ENCODE peak calls at places on chromosomes 6 and 20, in nine cellular contexts. One of them, this sample, is unnamed. For H3K4me1, the result is how much of the 10 kb centered on the place peaks cover.

GRCh38 chr6:25418463-25419052 is 139.4 kb downstream of the CARMIL1 start:
- DNase-seq in adrenal gland: no peak
- DNase-seq in stomach: no peak
- DNase-seq in heart left ventricle: no peak
- DNase-seq in heart right ventricle: no peak
- DNase-seq in lower lobe of right lung: no peak
- DNase-seq in tibial artery: no peak
- DNase-seq in psoas muscle: no peak
- DNase-seq in endothelial cell of umbilical vein: no peak
- DNase-seq in this sample: no peak

GRCh38 chr6:71391126-71391525 is 102.5 kb downstream of the OGFRL1 start:
- DNase-seq in tibial artery: no peak
- DNase-seq in heart left ventricle: no peak
- DNase-seq in heart right ventricle: no peak
- DNase-seq in endothelial cell of umbilical vein: no peak
- DNase-seq in stomach: no peak
- DNase-seq in lower lobe of right lung: no peak
- DNase-seq in adrenal gland: no peak
- DNase-seq in psoas muscle: no peak
- DNase-seq in this sample: no peak

GRCh38 chr20:20710847-20711315 is 1.6 kb downstream of the RALGAPA2 start:
- DNase-seq in psoas muscle: no peak
- DNase-seq in lower lobe of right lung: peak
- DNase-seq in stomach: peak
- DNase-seq in heart left ventricle: no peak
- DNase-seq in tibial artery: no peak
- DNase-seq in endothelial cell of umbilical vein: peak
- DNase-seq in adrenal gland: no peak
- DNase-seq in heart right ventricle: no peak
- DNase-seq in this sample: peak

GRCh38 chr6:22877946-22878705 is 308.8 kb downstream of the HDGFL1 start:
- DNase-seq in heart left ventricle: no peak
- DNase-seq in psoas muscle: no peak
- DNase-seq in tibial artery: no peak
- DNase-seq in heart right ventricle: no peak
- DNase-seq in stomach: no peak
- DNase-seq in adrenal gland: no peak
- DNase-seq in endothelial cell of umbilical vein: no peak
- DNase-seq in lower lobe of right lung: no peak
- DNase-seq in this sample: no peak

GRCh38 chr6:89295981-89296380 is 19.1 kb downstream of the GABRR2 start:
- DNase-seq in heart left ventricle: no peak
- DNase-seq in psoas muscle: no peak
- DNase-seq in stomach: no peak
- DNase-seq in adrenal gland: no peak
- DNase-seq in tibial artery: no peak
- DNase-seq in heart right ventricle: no peak
- DNase-seq in endothelial cell of umbilical vein: no peak
- DNase-seq in lower lobe of right lung: no peak
- DNase-seq in this sample: no peak

GRCh38 chr6:125791151-125791819 is 525 bp downstream of the NCOA7 start:
- DNase-seq in stomach: peak
- DNase-seq in psoas muscle: no peak
- DNase-seq in heart right ventricle: peak
- DNase-seq in adrenal gland: peak
- DNase-seq in tibial artery: peak
- DNase-seq in heart left ventricle: no peak
- DNase-seq in endothelial cell of umbilical vein: peak
- DNase-seq in lower lobe of right lung: peak
- DNase-seq in this sample: peak

GRCh38 chr6:156185113-156185512 is 592.1 kb upstream of the ARID1B start:
- DNase-seq in lower lobe of right lung: no peak
- DNase-seq in endothelial cell of umbilical vein: no peak
- DNase-seq in stomach: no peak
- DNase-seq in adrenal gland: no peak
- DNase-seq in heart left ventricle: no peak
- DNase-seq in tibial artery: no peak
- DNase-seq in psoas muscle: no peak
- DNase-seq in heart right ventricle: no peak
- DNase-seq in this sample: no peak

GRCh38 chr20:20414640-20415274 is 46.9 kb downstream of the INSM1 start:
- DNase-seq in psoas muscle: no peak
- DNase-seq in tibial artery: no peak
- DNase-seq in endothelial cell of umbilical vein: no peak
- DNase-seq in lower lobe of right lung: no peak
- DNase-seq in stomach: no peak
- DNase-seq in heart left ventricle: no peak
- DNase-seq in adrenal gland: no peak
- DNase-seq in heart right ventricle: no peak
- DNase-seq in this sample: no peak

GRCh38 chr6:43203029-43203717 is 21.2 kb downstream of the CUL9 start:
- DNase-seq in adrenal gland: no peak
- DNase-seq in stomach: no peak
- DNase-seq in psoas muscle: no peak
- DNase-seq in heart left ventricle: no peak
- DNase-seq in endothelial cell of umbilical vein: no peak
- DNase-seq in heart right ventricle: no peak
- DNase-seq in tibial artery: peak
- DNase-seq in lower lobe of right lung: no peak
- DNase-seq in this sample: no peak

GRCh38 chr6:36339156-36339555 is 2.5 kb upstream of the BNIP5 start:
- DNase-seq in heart left ventricle: no peak
- DNase-seq in stomach: no peak
- DNase-seq in tibial artery: peak
- DNase-seq in psoas muscle: no peak
- DNase-seq in endothelial cell of umbilical vein: no peak
- DNase-seq in adrenal gland: no peak
- DNase-seq in heart right ventricle: no peak
- DNase-seq in lower lobe of right lung: no peak
- DNase-seq in this sample: no peak

GRCh38 chr6:21596379-21597242 is 3.1 kb downstream of the SOX4 start:
- DNase-seq in lower lobe of right lung: peak
- DNase-seq in adrenal gland: peak
- DNase-seq in heart right ventricle: peak
- DNase-seq in psoas muscle: peak
- DNase-seq in tibial artery: peak
- DNase-seq in heart left ventricle: peak
- DNase-seq in stomach: peak
- DNase-seq in endothelial cell of umbilical vein: peak
- DNase-seq in this sample: peak

GRCh38 chr6:140602431-140602836 is 1228.0 kb upstream of the CITED2 start:
- DNase-seq in psoas muscle: no peak
- DNase-seq in adrenal gland: no peak
- DNase-seq in lower lobe of right lung: no peak
- DNase-seq in heart right ventricle: no peak
- DNase-seq in heart left ventricle: no peak
- DNase-seq in stomach: no peak
- DNase-seq in tibial artery: no peak
- DNase-seq in endothelial cell of umbilical vein: no peak
- DNase-seq in this sample: no peak

GRCh38 chr20:33915726-33916331 is 77.9 kb upstream of the RALY start:
- DNase-seq in endothelial cell of umbilical vein: no peak
- DNase-seq in heart right ventricle: no peak
- DNase-seq in psoas muscle: peak
- DNase-seq in stomach: peak
- DNase-seq in adrenal gland: peak
- DNase-seq in tibial artery: no peak
- DNase-seq in lower lobe of right lung: peak
- DNase-seq in heart left ventricle: peak
- DNase-seq in this sample: no peak

GRCh38 chr6:105452924-105453756 is 50.3 kb upstream of the PREP start:
- DNase-seq in heart left ventricle: no peak
- DNase-seq in stomach: peak
- DNase-seq in psoas muscle: no peak
- DNase-seq in endothelial cell of umbilical vein: peak
- DNase-seq in tibial artery: no peak
- DNase-seq in adrenal gland: peak
- DNase-seq in lower lobe of right lung: peak
- DNase-seq in heart right ventricle: no peak
- DNase-seq in this sample: no peak

GRCh38 chr6:110357298-110357695 is 852 bp downstream of the METTL24 start:
- DNase-seq in heart left ventricle: no peak
- DNase-seq in psoas muscle: no peak
- DNase-seq in heart right ventricle: no peak
- DNase-seq in stomach: no peak
- DNase-seq in endothelial cell of umbilical vein: no peak
- DNase-seq in adrenal gland: no peak
- DNase-seq in lower lobe of right lung: no peak
- DNase-seq in tibial artery: no peak
- DNase-seq in this sample: no peak
- H3K4me1 ChIP-seq in heart left ventricle: under half
- H3K4me1 ChIP-seq in psoas muscle: under half
- H3K4me1 ChIP-seq in heart right ventricle: under half
- H3K4me1 ChIP-seq in stomach: under half
- H3K4me1 ChIP-seq in endothelial cell of umbilical vein: under half
- H3K4me1 ChIP-seq in adrenal gland: under half
- H3K4me1 ChIP-seq in lower lobe of right lung: under half
- H3K4me1 ChIP-seq in tibial artery: under half
- H3K4me1 ChIP-seq in this sample: under half

GRCh38 chr20:6766433-6766832 is 1.1 kb upstream of the BMP2 start:
- DNase-seq in heart right ventricle: no peak
- DNase-seq in lower lobe of right lung: no peak
- DNase-seq in heart left ventricle: no peak
- DNase-seq in psoas muscle: no peak
- DNase-seq in stomach: no peak
- DNase-seq in adrenal gland: no peak
- DNase-seq in tibial artery: no peak
- DNase-seq in endothelial cell of umbilical vein: no peak
- DNase-seq in this sample: no peak

GRCh38 chr20:6767536-6768227 is at the start of gene BMP2:
- DNase-seq in psoas muscle: peak
- DNase-seq in lower lobe of right lung: peak
- DNase-seq in adrenal gland: peak
- DNase-seq in heart left ventricle: peak
- DNase-seq in stomach: peak
- DNase-seq in endothelial cell of umbilical vein: peak
- DNase-seq in tibial artery: peak
- DNase-seq in heart right ventricle: peak
- DNase-seq in this sample: peak

GRCh38 chr20:6764619-6765018 is 2.9 kb upstream of the BMP2 start:
- DNase-seq in stomach: no peak
- DNase-seq in heart right ventricle: no peak
- DNase-seq in heart left ventricle: no peak
- DNase-seq in adrenal gland: no peak
- DNase-seq in endothelial cell of umbilical vein: no peak
- DNase-seq in psoas muscle: no peak
- DNase-seq in tibial artery: no peak
- DNase-seq in lower lobe of right lung: no peak
- DNase-seq in this sample: no peak

GRCh38 chr20:6767166-6767535 is 335 bp upstream of the BMP2 start:
- DNase-seq in adrenal gland: no peak
- DNase-seq in psoas muscle: no peak
- DNase-seq in lower lobe of right lung: no peak
- DNase-seq in stomach: no peak
- DNase-seq in tibial artery: no peak
- DNase-seq in heart left ventricle: no peak
- DNase-seq in endothelial cell of umbilical vein: no peak
- DNase-seq in heart right ventricle: no peak
- DNase-seq in this sample: no peak

DNA sequence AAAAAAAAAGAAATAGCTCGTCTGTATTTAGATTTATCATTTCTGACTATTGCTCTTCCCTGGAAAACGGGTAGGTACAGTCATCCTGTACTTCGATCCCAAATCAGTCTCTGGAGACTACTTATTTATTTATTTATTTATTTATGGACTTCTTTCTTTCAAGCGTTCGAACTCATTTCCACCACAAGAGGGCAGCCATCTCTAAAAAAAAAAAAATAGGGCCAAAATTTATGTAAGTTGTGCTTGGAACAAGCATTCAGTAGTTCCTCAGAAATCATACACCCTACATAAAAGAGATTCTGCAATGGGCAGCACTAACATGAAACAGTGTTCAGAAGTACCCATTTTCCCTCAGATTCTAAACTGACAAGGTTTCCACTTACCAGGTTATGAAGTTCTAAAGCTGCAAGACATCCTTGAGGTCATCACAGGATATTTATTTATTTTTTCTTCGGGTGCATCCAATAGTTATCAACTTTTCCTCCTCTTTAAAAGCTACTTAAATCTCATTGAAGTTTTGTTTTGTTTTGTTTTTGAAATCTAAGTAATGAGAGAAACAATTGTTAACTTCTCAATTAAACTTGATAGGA is 1.9 kb upstream of the BMP2 start:
- DNase-seq in stomach: no peak
- DNase-seq in lower lobe of right lung: no peak
- DNase-seq in psoas muscle: no peak
- DNase-seq in tibial artery: no peak
- DNase-seq in heart left ventricle: no peak
- DNase-seq in adrenal gland: no peak
- DNase-seq in heart right ventricle: no peak
- DNase-seq in endothelial cell of umbilical vein: peak
- DNase-seq in this sample: no peak
- TF ChIP-seq CTCF in stomach: peak
- TF ChIP-seq CTCF in lower lobe of right lung: peak
- TF ChIP-seq CTCF in psoas muscle: peak
- TF ChIP-seq CTCF in tibial artery: peak
- TF ChIP-seq CTCF in heart left ventricle: peak
- TF ChIP-seq CTCF in adrenal gland: peak
- TF ChIP-seq CTCF in heart right ventricle: peak
- TF ChIP-seq CTCF in endothelial cell of umbilical vein: peak
- TF ChIP-seq CTCF in this sample: peak

DNA sequence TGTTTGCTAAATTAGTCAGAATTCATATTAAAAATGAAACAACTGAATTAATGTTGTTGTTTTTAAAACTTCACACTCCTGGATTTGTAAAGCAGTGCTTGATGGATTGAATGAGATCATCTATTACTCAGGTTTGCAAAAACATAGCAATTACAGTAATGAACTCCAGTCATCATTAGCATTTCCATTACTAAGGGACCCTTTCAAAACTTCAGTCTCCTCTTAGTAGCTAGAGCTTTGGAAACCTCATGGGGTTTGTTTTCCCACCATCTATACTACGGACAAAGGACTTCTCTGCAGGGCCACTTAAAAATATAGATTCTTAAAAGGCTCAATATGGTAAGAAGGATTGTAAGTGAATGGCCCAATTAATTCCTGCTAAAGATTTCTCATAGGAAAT is 209.9 kb upstream of the PRND start:
- DNase-seq in stomach: no peak
- DNase-seq in psoas muscle: no peak
- DNase-seq in adrenal gland: no peak
- DNase-seq in lower lobe of right lung: no peak
- DNase-seq in tibial artery: no peak
- DNase-seq in endothelial cell of umbilical vein: peak
- DNase-seq in heart right ventricle: no peak
- DNase-seq in heart left ventricle: no peak
- DNase-seq in this sample: no peak
- H3K27ac ChIP-seq in stomach: no peak
- H3K27ac ChIP-seq in psoas muscle: no peak
- H3K27ac ChIP-seq in adrenal gland: no peak
- H3K27ac ChIP-seq in lower lobe of right lung: no peak
- H3K27ac ChIP-seq in tibial artery: no peak
- H3K27ac ChIP-seq in endothelial cell of umbilical vein: peak
- H3K27ac ChIP-seq in heart right ventricle: no peak
- H3K27ac ChIP-seq in heart left ventricle: no peak
- H3K27ac ChIP-seq in this sample: no peak

DNA sequence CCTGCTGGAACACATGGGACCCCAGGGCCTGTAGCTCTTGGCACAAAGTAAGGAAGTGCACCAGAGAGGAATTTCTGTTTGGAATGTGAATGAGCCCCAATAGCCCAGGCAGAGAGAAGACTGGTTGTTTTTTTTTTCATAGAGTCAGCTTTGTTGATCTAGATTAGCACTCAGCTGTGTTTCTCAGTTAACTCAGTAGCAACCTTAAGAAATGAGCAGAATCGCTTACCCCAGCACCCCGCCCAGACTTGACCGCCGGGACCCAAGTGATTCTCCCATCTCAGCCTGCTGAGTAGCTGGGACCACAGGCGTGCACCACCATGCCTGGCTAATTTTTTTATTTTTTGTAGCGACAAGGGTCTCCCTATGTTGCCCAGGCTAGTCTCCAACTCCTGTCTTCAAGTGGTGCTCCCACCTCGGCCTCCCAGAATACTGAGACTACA is 2.8 kb downstream of the MGME1 start:
- DNase-seq in tibial artery: no peak
- DNase-seq in endothelial cell of umbilical vein: peak
- DNase-seq in heart right ventricle: no peak
- DNase-seq in adrenal gland: no peak
- DNase-seq in heart left ventricle: no peak
- DNase-seq in stomach: no peak
- DNase-seq in psoas muscle: no peak
- DNase-seq in lower lobe of right lung: no peak
- DNase-seq in this sample: no peak
- H3K4me1 ChIP-seq in tibial artery: under half
- H3K4me1 ChIP-seq in endothelial cell of umbilical vein: under half
- H3K4me1 ChIP-seq in heart right ventricle: half or more
- H3K4me1 ChIP-seq in adrenal gland: under half
- H3K4me1 ChIP-seq in heart left ventricle: under half
- H3K4me1 ChIP-seq in stomach: under half
- H3K4me1 ChIP-seq in psoas muscle: under half
- H3K4me1 ChIP-seq in lower lobe of right lung: under half
- H3K4me1 ChIP-seq in this sample: under half